ENCODE peak calls at places on chromosome 3, in six cellular contexts. Q is K562, N is H1, U is GM12892, Y is GM12878, H is HepG2. S is an unnamed sample.

GRCh38 chr3:14143271-14143605 is 18.4 kb downstream of the TMEM43 start:
- DNase-seq in Q (no peak), N (no peak), U (no peak), Y (no peak), H (no peak), S (no peak)

GRCh38 chr3:127699098-127699945 is 26.6 kb downstream of the ABTB1 start:
- DNase-seq in Q (no peak), N (no peak), U (no peak), Y (no peak), H (no peak), S (no peak)

GRCh38 chr3:128253150-128253549 is 99.9 kb downstream of the EEFSEC start:
- DNase-seq in Q (no peak), N (no peak), U (no peak), Y (no peak), H (no peak), S (no peak)

GRCh38 chr3:188262913-188263683 is 109.1 kb downstream of the LPP start:
- DNase-seq in Q (no peak), N (no peak), U (no peak), Y (no peak), H (peak; percentile 27), S (no peak)

GRCh38 chr3:74009961-74010859 is 385.5 kb upstream of the PDZRN3 start:
- DNase-seq in Q (no peak), N (no peak), U (no peak), Y (no peak), H (no peak), S (no peak)

GRCh38 chr3:89250742-89251141 is 143.3 kb downstream of the EPHA3 start:
- DNase-seq in Q (no peak), N (no peak), U (no peak), Y (no peak), H (no peak), S (no peak)

GRCh38 chr3:183513046-183513706 is 42.3 kb downstream of the KLHL6 start:
- DNase-seq in Q (no peak), N (no peak), U (no peak), Y (no peak), H (no peak), S (no peak)

GRCh38 chr3:52317601-52318000 is 1.5 kb downstream of the DNAH1 start:
- DNase-seq in Q (peak; percentile 88), N (peak; percentile 56), U (peak; percentile 62), Y (no peak), H (no peak), S (peak; percentile 88)

GRCh38 chr3:152258448-152259302 is 10.1 kb upstream of the MBNL1 start:
- DNase-seq in Q (no peak), N (no peak), U (no peak), Y (no peak), H (peak; percentile 94), S (no peak)

GRCh38 chr3:114112696-114113095 is 56.2 kb downstream of the QTRT2 start:
- DNase-seq in Q (no peak), N (no peak), U (no peak), Y (no peak), H (no peak), S (no peak)
- TF ChIP-seq TAF1 in Q (no peak), N (no peak), U (no peak), Y (no peak), H (no peak), S (no peak)

GRCh38 chr3:78951546-78951945 is 816.3 kb downstream of the ROBO1 start:
- DNase-seq in Q (no peak), N (no peak), U (no peak), Y (no peak), H (no peak), S (no peak)
- TF ChIP-seq POLR2A in Q (no peak), N (no peak), U (no peak), Y (no peak), H (no peak), S (no peak)

DNA sequence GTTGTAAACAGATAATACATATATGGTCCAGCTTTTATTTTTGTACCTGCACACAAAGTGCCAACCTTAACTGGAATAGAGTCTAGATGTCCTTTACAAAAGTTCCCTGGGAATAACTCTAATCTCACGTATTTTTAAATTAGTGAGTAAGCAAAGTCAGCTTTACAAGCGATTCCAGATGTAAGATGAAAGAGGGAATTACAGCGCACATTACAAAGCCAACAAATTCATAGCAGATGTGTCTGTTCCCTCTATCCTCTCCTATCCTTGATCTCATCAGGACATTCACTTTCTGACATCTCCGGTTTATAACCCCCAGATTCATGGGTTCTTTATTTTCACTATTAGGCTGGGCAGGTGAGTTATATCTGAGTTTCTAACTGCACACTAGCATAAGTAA is 406.8 kb upstream of the ZNF385D start:
- DNase-seq in Q (no peak), N (no peak), U (no peak), Y (no peak), H (no peak), S (no peak)
- TF ChIP-seq TAF1 in Q (no peak), N (no peak), U (no peak), Y (no peak), H (no peak), S (no peak)

GRCh38 chr3:15427981-15428380 is 583 bp downstream of the EAF1 start:
- DNase-seq in Q (peak; percentile 64), N (no peak), U (no peak), Y (no peak), H (peak; percentile 35), S (no peak)

GRCh38 chr3:15429080-15429479 is 1.7 kb downstream of the EAF1 start:
- DNase-seq in Q (no peak), N (no peak), U (no peak), Y (no peak), H (no peak), S (no peak)

GRCh38 chr3:15428539-15428938 is 1.1 kb downstream of the EAF1 start:
- DNase-seq in Q (no peak), N (no peak), U (no peak), Y (no peak), H (no peak), S (no peak)

GRCh38 chr3:15426579-15427118 is 695 bp downstream of the METTL6 start:
- DNase-seq in Q (no peak), N (no peak), U (no peak), Y (no peak), H (no peak), S (no peak)

DNA sequence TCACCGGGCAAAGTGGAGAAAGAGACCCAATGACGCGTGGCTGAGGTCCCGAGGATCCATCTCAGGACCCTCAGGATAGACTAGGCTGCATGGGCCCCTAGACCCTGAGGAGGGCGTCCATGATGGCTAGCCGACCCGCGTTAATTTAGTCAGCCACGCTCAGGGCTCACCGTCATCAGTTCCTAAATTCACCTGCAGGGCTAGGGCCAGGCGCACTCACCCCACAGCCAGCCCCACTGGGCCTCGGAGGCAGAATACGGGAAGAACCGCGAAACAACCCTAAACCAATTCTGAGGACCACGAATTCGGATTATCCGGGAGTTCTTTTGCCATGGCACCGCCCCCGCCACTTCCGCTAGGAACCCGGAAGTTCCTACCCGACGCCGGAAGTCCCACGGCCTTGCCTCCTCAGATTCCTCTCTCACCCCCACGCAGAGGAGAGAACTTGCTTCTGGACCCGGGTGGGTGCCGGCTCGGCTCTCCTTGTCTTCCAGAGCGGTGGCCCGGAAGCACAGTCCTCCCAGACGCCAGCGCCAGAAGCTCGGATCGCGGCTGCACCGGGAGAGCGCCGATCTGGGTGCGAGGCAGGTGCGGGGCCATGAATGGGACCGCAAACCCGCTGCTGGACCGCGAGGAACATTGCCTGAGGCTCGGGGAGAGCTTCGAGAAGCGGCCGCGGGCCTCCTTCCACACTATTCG is at the start of the genes EAF1 and METTL6:
- DNase-seq in Q (peak; percentile 96), N (no peak), U (peak; percentile 83), Y (peak; percentile 38), H (peak; percentile 71), S (peak; percentile 80)
- TF ChIP-seq POLR2A in Q (peak; percentile 89), N (peak; percentile 69), U (peak; percentile 81), Y (peak; percentile 85), H (peak; percentile 68), S (peak; percentile 87)

GRCh38 chr3:42493126-42493797 is 9.2 kb upstream of the VIPR1 start:
- DNase-seq in Q (no peak), N (no peak), U (no peak), Y (no peak), H (no peak), S (no peak)
- TF ChIP-seq TAF1 in Q (no peak), N (no peak), U (no peak), Y (no peak), H (no peak), S (no peak)

GRCh38 chr3:58006661-58007060 is 1.6 kb upstream of the FLNB start:
- DNase-seq in Q (no peak), N (no peak), U (no peak), Y (no peak), H (no peak), S (no peak)

GRCh38 chr3:58009026-58009748 is 965 bp downstream of the FLNB start:
- DNase-seq in Q (peak; percentile 52), N (no peak), U (peak; percentile 48), Y (no peak), H (no peak), S (peak; percentile 49)

GRCh38 chr3:58010562-58010961 is 2.3 kb downstream of the FLNB start:
- DNase-seq in Q (no peak), N (no peak), U (no peak), Y (no peak), H (no peak), S (no peak)

GRCh38 chr3:58009749-58010535 is 1.7 kb downstream of the FLNB start:
- DNase-seq in Q (no peak), N (no peak), U (no peak), Y (no peak), H (no peak), S (no peak)

DNA sequence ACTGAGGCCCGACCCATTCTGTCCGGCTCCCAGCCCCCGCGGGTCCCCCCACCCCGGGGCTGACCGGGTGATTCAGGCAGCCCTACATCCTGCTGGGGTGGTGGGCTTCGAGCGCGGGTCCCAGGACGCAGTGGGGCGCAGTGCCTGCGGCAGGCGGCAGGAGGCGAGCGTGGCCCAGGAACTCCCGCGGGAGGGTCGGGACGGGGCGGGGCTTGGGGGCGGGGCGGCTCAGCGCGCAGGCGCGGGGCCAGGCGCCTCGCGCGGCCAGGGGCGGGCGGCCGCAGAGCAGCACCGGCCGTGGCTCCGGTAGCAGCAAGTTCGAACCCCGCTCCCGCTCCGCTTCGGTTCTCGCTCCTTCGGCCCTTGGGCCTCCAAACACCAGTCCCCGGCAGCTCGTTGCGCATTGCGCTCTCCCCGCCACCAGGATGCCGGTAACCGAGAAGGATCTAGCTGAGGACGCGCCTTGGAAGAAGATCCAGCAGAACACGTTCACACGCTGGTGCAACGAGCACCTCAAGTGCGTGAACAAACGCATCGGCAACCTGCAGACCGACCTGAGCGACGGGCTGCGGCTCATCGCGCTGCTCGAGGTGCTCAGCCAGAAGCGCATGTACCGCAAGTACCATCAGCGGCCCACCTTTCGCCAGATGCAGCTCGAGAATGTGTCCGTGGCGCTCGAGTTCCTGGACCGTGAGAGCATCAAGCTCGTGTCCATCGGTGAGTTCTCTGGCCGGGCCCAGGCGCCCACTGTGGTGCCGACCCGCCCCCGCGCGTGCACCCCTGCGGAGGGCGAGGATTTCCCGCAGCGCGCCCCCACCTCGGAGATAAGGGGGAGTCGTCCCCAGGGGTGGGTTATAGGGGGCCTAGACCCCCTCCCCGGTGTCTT is at the start of gene FLNB:
- DNase-seq in Q (peak; percentile 95), N (no peak), U (peak; percentile 96), Y (no peak), H (peak; percentile 45), S (peak; percentile 96)
- TF ChIP-seq POLR2A in Q (peak; percentile 67), N (peak; percentile 90), U (peak; percentile 79), Y (peak; percentile 90), H (peak; percentile 92), S (peak; percentile 57)